ENCODE peak calls at places on chromosomes 11 and 22, in four cellular contexts. L is psoas muscle, J is fibroblast of the aortic adventitia, M is left lung. A is an unnamed sample.

GRCh38 chr11:105100206-105100605 is 39.4 kb downstream of the CARD18 start:
- DNase-seq in J (no peak), L (no peak), M (no peak), A (no peak)

GRCh38 chr11:70643642-70644041 is 245.3 kb downstream of the CTTN start:
- DNase-seq in J (no peak), L (no peak), M (peak; percentile 28), A (no peak)

GRCh38 chr11:126157326-126158030 is 54.0 kb downstream of the RPUSD4 start:
- DNase-seq in L (no peak), M (no peak), J (no peak), A (no peak)

GRCh38 chr11:21484039-21484438 is 708.8 kb upstream of the ANO5 start:
- DNase-seq in L (no peak), J (no peak), M (no peak), A (no peak)

GRCh38 chr11:96234866-96235441 is 108.0 kb downstream of the MAML2 start:
- DNase-seq in L (no peak), M (no peak), J (no peak), A (no peak)

GRCh38 chr11:88521354-88522310 is 184.1 kb upstream of the CTSC start:
- DNase-seq in M (no peak), J (peak; percentile 58), L (no peak), A (peak; percentile 23)

GRCh38 chr22:16601437-16602223 is 9.0 kb upstream of the CCT8L2 start:
- DNase-seq in L (peak; percentile 39), M (peak; percentile 83), J (peak; percentile 15), A (no peak)

GRCh38 chr11:14927146-14927545 is 35.1 kb upstream of the CYP2R1 start:
- DNase-seq in J (no peak), L (no peak), M (no peak), A (peak; percentile 85)

GRCh38 chr22:24437820-24438328 is 10.5 kb downstream of the ADORA2A start:
- DNase-seq in M (peak; percentile 50), J (peak; percentile 11), L (no peak), A (peak; percentile 16)

GRCh38 chr22:22228421-22228820 is 16.2 kb upstream of the VPREB1 start:
- DNase-seq in L (no peak), M (no peak), J (no peak), A (no peak)

GRCh38 chr11:102664001-102664752 is 39.0 kb upstream of the MMP20 start:
- DNase-seq in M (no peak), L (no peak), J (no peak), A (no peak)

GRCh38 chr11:14273885-14274284 is 85.1 kb downstream of the RRAS2 start:
- DNase-seq in J (no peak), M (no peak), L (no peak), A (no peak)

GRCh38 chr11:58579192-58580129 is 598 bp downstream of the ZFP91 start:
- DNase-seq in M (peak; percentile 95), J (peak; percentile 90), L (peak; percentile 93), A (peak; percentile 90)

GRCh38 chr22:38729946-38730345 is 24.2 kb downstream of the GTPBP1 start:
- DNase-seq in J (no peak), M (peak; percentile 27), L (no peak), A (no peak)

GRCh38 chr11:77819921-77820564 is 479 bp downstream of the RSF1 start:
- DNase-seq in L (peak; percentile 41), M (peak; percentile 86), J (peak; percentile 18), A (no peak)

GRCh38 chr22:37420656-37421467 is 6.4 kb downstream of the ELFN2 start:
- DNase-seq in M (no peak), J (peak; percentile 18), L (no peak), A (no peak)

GRCh38 chr11:124737638-124738293 is 2.0 kb upstream of the NRGN start:
- DNase-seq in M (no peak), J (no peak), L (no peak), A (no peak)

GRCh38 chr11:63766501-63767270 is 1.9 kb downstream of the ZFTA start:
- DNase-seq in L (no peak), J (no peak), M (no peak), A (no peak)

GRCh38 chr11:61833926-61834277 is 5.8 kb downstream of the FADS2 start:
- DNase-seq in J (no peak), L (no peak), M (no peak), A (no peak)

GRCh38 chr11:61835663-61836024 is 7.5 kb downstream of the FADS2 start:
- DNase-seq in L (no peak), M (no peak), J (no peak), A (no peak)

GRCh38 chr11:61832758-61833157 is 4.7 kb downstream of the FADS2 start:
- DNase-seq in L (no peak), M (no peak), J (no peak), A (no peak)

GRCh38 chr11:61833478-61833877 is 5.4 kb downstream of the FADS2 start:
- DNase-seq in J (no peak), M (no peak), L (no peak), A (no peak)

GRCh38 chr11:61834278-61835004 is 6.3 kb downstream of the FADS2 start:
- DNase-seq in L (peak; percentile 59), M (no peak), J (peak; percentile 87), A (peak; percentile 58)
- H3K4me3 ChIP-seq in L (no peak overlapping the region), M (no peak overlapping the region), J (no peak overlapping the region), A (no peak overlapping the region)

GRCh38 chr11:68589817-68590216 is 94.5 kb upstream of the GAL start:
- DNase-seq in M (no peak), J (no peak), L (no peak), A (no peak)
- TF ChIP-seq CTCF in M (no peak), J (no peak), L (no peak), A (no peak)

DNA sequence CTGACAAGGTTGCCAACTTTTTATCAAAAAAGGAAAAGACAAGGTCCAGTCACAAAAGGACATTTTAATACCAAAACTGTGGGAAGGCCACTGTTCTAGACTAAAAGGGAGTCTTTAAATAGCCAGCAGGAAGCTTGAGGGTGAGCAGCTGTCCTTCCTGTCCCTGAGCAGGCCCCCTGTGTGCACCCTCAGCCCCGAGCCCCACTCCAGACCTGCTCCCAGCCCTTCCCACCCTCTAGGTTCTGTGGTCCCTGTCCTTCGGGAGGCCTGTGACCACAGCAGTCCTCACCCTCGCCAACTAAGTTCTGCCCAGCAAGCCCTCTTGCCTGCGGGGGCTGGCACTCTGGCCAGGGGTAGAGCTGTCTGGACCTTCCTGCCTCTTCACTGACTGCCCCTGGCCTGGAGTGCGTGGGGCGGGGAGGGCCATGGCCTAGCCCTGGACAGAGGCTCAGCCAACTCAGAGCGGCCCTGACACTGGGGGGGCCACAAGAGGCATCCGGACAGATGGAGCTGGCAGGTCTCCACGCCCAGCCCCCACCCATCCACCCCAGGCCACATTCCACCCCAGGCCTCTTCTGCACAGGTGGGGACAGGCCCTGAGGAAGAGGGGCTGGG is 1.6 kb upstream of the PLXNB2 start:
- DNase-seq in M (no peak), L (no peak), J (no peak), A (no peak)
- H3K4me3 ChIP-seq in M (no peak overlapping the region), L (no peak overlapping the region), J (no peak overlapping the region), A (no peak overlapping the region)

GRCh38 chr22:35597692-35598395 is 19.3 kb downstream of the MB start:
- DNase-seq in J (no peak), L (no peak), M (peak; percentile 44), A (no peak)
- TF ChIP-seq CTCF in J (no peak), L (no peak), M (no peak), A (no peak)

DNA sequence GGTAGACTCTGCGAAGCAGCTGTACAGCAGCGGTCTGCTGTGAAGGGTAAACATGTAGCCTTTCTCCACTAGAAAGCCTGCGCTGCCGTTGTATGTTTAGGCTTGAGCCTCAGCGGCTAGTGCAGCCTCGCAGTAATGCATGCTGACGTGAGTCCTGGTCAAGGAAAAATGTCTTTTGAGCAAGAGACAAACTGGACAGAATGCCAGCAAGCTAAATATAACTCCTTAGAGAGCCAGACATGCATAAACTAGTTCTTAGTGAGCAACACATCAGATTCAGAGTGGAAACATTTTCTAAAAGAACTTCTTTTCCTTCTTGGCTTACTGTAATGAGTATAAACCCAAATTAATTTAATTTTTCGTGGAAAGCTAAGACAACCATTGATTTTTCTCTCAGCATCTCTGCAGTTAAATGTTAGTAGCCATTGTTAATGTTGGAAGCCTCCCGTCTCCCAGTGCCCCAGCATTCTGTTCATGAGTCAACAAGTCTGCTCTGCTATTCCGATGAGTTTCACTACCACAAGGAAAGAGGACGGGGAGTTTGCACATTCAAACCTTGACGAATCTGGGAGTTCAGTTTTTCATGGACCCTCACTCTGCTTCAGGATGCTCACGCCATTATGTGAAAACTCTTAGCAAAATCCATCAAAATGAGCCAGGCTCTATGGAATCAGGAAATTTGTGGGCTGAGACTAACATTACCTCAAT is 51.4 kb downstream of the JAM3 start:
- DNase-seq in M (no peak), L (peak; percentile 35), J (peak; percentile 97), A (peak; percentile 96)
- H3K4me3 ChIP-seq in M (no peak overlapping the region), L (peak overlapping the region; percentile 52), J (peak overlapping the region; percentile 52), A (peak overlapping the region; percentile 43)

GRCh38 chr11:35715649-35716048 is 53.1 kb downstream of the TRIM44 start:
- DNase-seq in M (no peak), L (no peak), J (no peak), A (no peak)

GRCh38 chr11:35717520-35717919 is 54.9 kb downstream of the TRIM44 start:
- DNase-seq in J (no peak), M (no peak), L (no peak), A (no peak)

GRCh38 chr11:35712533-35712932 is 50.0 kb downstream of the TRIM44 start:
- DNase-seq in J (no peak), M (no peak), L (no peak), A (no peak)

GRCh38 chr11:35714882-35715612 is 52.5 kb downstream of the TRIM44 start:
- DNase-seq in J (peak; percentile 16), L (no peak), M (no peak), A (peak; percentile 54)

DNA sequence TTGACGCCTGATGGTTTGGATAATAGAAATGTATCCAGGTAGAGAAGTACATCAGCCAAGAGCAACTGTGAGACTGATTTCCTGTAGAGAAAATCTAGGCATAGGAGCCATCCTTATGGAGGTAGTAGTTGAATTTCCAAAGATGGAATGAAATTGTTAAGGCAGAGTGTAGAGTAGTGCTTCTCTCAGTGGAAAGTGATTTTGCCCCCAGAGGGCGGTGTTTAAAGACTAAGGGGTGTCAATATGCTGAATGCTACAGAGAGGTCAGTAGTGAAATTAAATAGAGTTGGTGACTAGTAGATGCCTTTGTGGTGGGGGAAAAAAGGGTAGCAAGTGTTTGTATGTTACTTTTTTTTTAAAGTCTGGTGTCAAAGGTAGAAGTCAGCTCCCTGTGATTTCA is 54.5 kb downstream of the TRIM44 start:
- DNase-seq in M (no peak), L (no peak), J (no peak), A (no peak)
- TF ChIP-seq CTCF in M (no peak), L (no peak), J (no peak), A (no peak)

GRCh38 chr11:35418282-35418846 is 994 bp downstream of the SLC1A2 start:
- DNase-seq in L (no peak), M (peak; percentile 70), J (no peak), A (no peak)
- H3K4me3 ChIP-seq in L (peak overlapping the region; percentile 63), M (no peak overlapping the region), J (no peak overlapping the region), A (peak overlapping the region; percentile 56)